ENCODE peak calls at places on chromosomes 3 and 15, in nine cellular contexts. N is dorsolateral prefrontal cortex; U is SJSA1; H is psoas muscle; P is CD8-positive, alpha-beta memory T cell; D is HL-60; F is upper lobe of right lung; G is substantia nigra; X is heart left ventricle. A is an unnamed sample.

GRCh38 chr3:122843604-122844003 is 48.7 kb downstream of the SLC49A4 start:
- DNase-seq in G (no peak), U (no peak), D (no peak), H (no peak), F (no peak), X (no peak), P (no peak), N (no peak), A (no peak)

GRCh38 chr3:19994796-19995195 is 17.3 kb downstream of the PP2D1 start:
- DNase-seq in D (no peak), N (no peak), G (no peak), U (no peak), F (no peak), P (no peak), H (no peak), X (no peak), A (no peak)

GRCh38 chr3:28053759-28054158 is 187.7 kb upstream of the CMC1 start:
- DNase-seq in U (peak; percentile 63), F (no peak), P (no peak), D (no peak), X (no peak), G (no peak), N (no peak), H (no peak), A (no peak)

GRCh38 chr15:70274908-70275307 is 177.2 kb upstream of the TLE3 start:
- DNase-seq in F (peak; percentile 5), G (no peak), D (no peak), U (no peak), N (no peak), H (no peak), X (no peak), P (no peak), A (no peak)

GRCh38 chr3:118809696-118810498 is 224.7 kb downstream of the IGSF11 start:
- DNase-seq in F (no peak), G (no peak), H (no peak), X (no peak), U (no peak), P (no peak), D (no peak), N (no peak), A (no peak)

GRCh38 chr3:136251511-136251910 is 1.4 kb downstream of the PCCB start:
- DNase-seq in U (no peak), H (no peak), G (no peak), F (no peak), X (no peak), P (no peak), N (no peak), D (peak; percentile 23), A (no peak)

GRCh38 chr15:71697236-71697635 is 113.1 kb upstream of the NR2E3 start:
- DNase-seq in P (no peak), N (no peak), U (no peak), X (no peak), H (no peak), G (no peak), D (no peak), F (no peak), A (no peak)

GRCh38 chr15:72472907-72473669 is 1.0 kb upstream of the ARIH1 start:
- DNase-seq in N (no peak), X (no peak), D (no peak), H (no peak), F (no peak), U (no peak), P (no peak), G (no peak), A (no peak)

GRCh38 chr3:35932995-35933394 is 293.7 kb downstream of the ARPP21 start:
- DNase-seq in D (no peak), P (no peak), N (no peak), G (no peak), F (no peak), X (no peak), U (no peak), H (no peak), A (no peak)

GRCh38 chr3:11671648-11672100 is 28.0 kb upstream of the VGLL4 start:
- DNase-seq in H (peak; percentile 26), D (no peak), X (peak; percentile 43), F (no peak), N (no peak), U (no peak), P (no peak), G (no peak), A (no peak)

GRCh38 chr15:76109046-76109445 is 49.3 kb downstream of the TMEM266 start:
- DNase-seq in H (no peak), N (no peak), G (no peak), D (no peak), P (no peak), X (no peak), U (no peak), F (no peak), A (no peak)

GRCh38 chr15:62578960-62579359 is 413.9 kb upstream of the C2CD4B start:
- DNase-seq in H (no peak), P (no peak), D (no peak), N (no peak), F (no peak), U (no peak), G (no peak), X (no peak), A (no peak)

GRCh38 chr3:119173325-119173724 is at the start of gene UPK1B:
- DNase-seq in P (no peak), F (no peak), H (no peak), X (no peak), G (no peak), D (no peak), N (no peak), U (no peak), A (peak; percentile 24)

GRCh38 chr3:180680097-180680430 is 775 bp upstream of the CCDC39 start:
- DNase-seq in U (no peak), H (no peak), G (no peak), X (no peak), D (peak; percentile 7), F (no peak), P (no peak), N (no peak), A (peak; percentile 42)

GRCh38 chr3:39068556-39068955 is 16.7 kb downstream of the WDR48 start:
- DNase-seq in U (no peak), D (no peak), P (no peak), N (no peak), F (no peak), X (no peak), G (no peak), H (no peak), A (no peak)

GRCh38 chr15:58462547-58462946 is 30.8 kb downstream of the LIPC start:
- DNase-seq in D (no peak), H (no peak), F (no peak), N (no peak), P (no peak), X (no peak), G (no peak), U (no peak), A (no peak)

DNA sequence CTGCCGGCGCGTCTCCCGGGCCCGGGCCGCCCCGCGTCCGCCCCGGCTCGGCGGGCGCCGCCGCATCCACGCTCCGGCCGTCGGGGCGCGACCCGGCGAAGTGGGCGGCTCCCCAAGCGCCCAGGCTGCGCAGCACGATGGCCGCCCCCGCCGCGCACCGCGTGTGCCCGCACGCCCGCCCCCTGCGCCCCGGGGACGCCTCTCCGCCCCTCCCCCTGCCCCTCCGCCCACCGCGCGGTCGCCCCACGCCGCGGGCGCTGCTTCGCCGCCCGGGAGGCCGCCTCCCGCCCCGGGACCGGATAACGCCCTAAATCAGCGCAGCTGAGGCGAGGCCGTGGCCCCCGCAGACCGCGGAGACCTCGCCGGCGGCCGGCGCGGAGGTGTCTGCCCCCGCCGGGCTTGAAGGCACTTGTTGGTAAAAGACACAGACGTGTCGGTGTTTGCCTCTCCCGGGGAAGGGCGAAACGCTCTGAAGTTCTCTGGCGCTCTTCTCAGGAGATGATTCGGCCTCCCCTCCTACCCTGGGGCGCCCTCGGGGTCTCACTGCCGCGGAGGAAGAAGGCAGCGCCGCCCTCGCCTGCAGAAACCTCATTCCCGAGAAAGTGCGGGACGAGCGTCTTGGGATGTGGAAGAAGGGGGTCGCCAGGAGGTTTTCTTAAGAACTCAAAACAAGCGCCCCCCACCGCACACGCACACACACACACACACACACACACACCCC is at the start of gene BNC1:
- DNase-seq in N (no peak), P (no peak), F (no peak), G (no peak), H (no peak), U (peak; percentile 56), D (no peak), X (peak; percentile 25), A (no peak)
- H3K27ac ChIP-seq in N (no peak within 1 kb of the TSS), P (no peak within 1 kb of the TSS), F (no peak within 1 kb of the TSS), G (no peak within 1 kb of the TSS), H (no peak within 1 kb of the TSS), U (peak within 1 kb of the TSS; percentile 92), D (no peak within 1 kb of the TSS), X (no peak within 1 kb of the TSS), A (no peak within 1 kb of the TSS)

DNA sequence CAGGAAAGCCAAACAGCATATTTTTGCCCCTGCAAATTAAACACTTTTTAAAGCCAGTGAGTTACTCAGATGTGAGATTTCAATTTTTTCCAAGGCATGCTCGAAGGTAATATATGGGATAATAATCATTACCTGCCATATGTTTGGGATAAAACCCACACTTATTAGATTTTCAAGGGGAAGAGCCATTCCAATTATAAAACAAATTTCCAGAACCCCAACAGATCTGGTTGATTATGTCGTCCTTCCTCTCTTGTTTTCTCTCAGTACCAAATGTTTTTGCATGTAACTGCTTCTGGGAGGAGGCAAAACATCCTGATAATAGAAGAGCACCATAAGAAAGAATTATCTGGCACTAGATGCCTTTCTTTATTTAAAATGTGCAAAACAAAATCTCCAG is 115.1 kb downstream of the AKAP13 start:
- DNase-seq in H (no peak), P (no peak), F (no peak), D (no peak), N (no peak), X (no peak), U (no peak), G (no peak), A (no peak)
- H3K27ac ChIP-seq in H (no peak overlapping the region), P (no peak overlapping the region), F (no peak overlapping the region), D (no peak overlapping the region), N (no peak overlapping the region), X (no peak overlapping the region), U (no peak overlapping the region), G (no peak overlapping the region), A (no peak overlapping the region)

DNA sequence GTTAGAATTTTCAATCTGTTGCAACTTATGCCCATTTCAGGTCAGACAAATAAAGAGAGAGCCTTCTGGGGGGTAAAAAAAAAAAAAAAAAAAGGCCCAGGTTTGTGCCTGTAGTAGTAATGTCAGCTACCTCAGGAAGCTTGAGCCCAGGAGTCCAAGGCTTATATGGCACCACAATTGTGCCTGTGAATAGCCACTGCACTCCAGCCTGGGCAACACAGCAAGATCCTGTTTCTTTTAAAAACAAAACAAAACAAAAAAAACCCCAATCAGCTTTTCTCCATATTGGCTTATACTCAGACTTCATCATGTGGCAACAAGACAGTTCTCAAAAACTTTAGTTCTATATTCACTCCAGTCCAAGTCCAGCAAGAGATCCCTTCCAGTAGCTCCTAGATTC is 8.4 kb upstream of the LRRFIP2 start:
- DNase-seq in H (no peak), G (no peak), X (no peak), D (no peak), P (no peak), U (no peak), F (no peak), N (no peak), A (no peak)
- H3K27ac ChIP-seq in H (peak overlapping the region; percentile 56), G (peak overlapping the region; percentile 94), X (peak overlapping the region; percentile 50), D (no peak overlapping the region), P (no peak overlapping the region), U (peak overlapping the region; percentile 70), F (peak overlapping the region; percentile 33), N (peak overlapping the region; percentile 92), A (no peak overlapping the region)

DNA sequence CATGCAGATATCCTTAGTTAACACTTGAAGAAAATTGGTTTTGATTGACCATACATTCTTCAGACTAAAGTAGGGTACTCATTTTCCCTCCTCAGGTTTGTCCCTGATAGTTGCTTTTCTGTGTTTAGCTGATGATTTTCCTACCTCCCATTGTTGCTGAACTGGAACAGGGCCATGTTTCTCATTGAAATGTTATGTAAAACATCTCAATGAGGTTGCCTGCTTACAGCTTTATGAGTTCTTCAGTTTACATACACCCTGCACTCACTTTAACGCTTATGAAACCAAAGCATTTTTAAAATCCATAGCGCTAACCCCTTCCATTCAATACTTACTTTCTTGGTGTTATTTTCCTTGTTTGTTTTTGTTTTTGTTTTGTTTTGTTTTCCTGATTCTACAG is 61.9 kb downstream of the HMG20A start:
- DNase-seq in U (no peak), D (no peak), G (no peak), H (no peak), X (no peak), F (no peak), N (no peak), P (no peak), A (no peak)
- H3K27ac ChIP-seq in U (peak overlapping the region; percentile 82), D (no peak overlapping the region), G (no peak overlapping the region), H (peak overlapping the region; percentile 68), X (peak overlapping the region; percentile 78), F (peak overlapping the region; percentile 37), N (no peak overlapping the region), P (no peak overlapping the region), A (no peak overlapping the region)

A was measured in upper lobe of left lung.